ENCODE peak calls at places on chromosomes 5 and 9, in five cellular contexts. U is transverse colon, M is cardiac fibroblast, W is dorsolateral prefrontal cortex, S is fibroblast of pulmonary artery. L is an unnamed sample.
A peak's percentile ranks its signal among the peaks of the same experiment; 100 is the strongest.

GRCh38 chr9:108703414-108703813 is 152.4 kb downstream of the ACTL7B start:
- DNase-seq in M (no peak), U (no peak), S (no peak), W (no peak), L (no peak)

GRCh38 chr5:72122619-72123018 is 15.3 kb downstream of the MAP1B start:
- DNase-seq in M (no peak), W (no peak), U (no peak), S (no peak), L (no peak)

GRCh38 chr5:129460121-129460950 is at the start of gene ADAMTS19:
- DNase-seq in W (peak; percentile 29), M (peak; percentile 52), S (peak; percentile 60), U (peak; percentile 11), L (peak; percentile 19)

GRCh38 chr5:150511641-150512367 is 3.9 kb downstream of the NDST1 start:
- DNase-seq in S (peak; percentile 47), W (peak; percentile 51), U (peak; percentile 93), M (peak; percentile 40), L (no peak)

GRCh38 chr5:175824621-175825020 is 46.8 kb upstream of the CPLX2 start:
- DNase-seq in W (no peak), S (no peak), M (no peak), U (no peak), L (no peak)

GRCh38 chr5:56845277-56845676 is 29.9 kb downstream of the MAP3K1 start:
- DNase-seq in W (no peak), M (no peak), S (no peak), U (no peak), L (no peak)

GRCh38 chr9:136622538-136622948 is 40.2 kb upstream of the EGFL7 start:
- DNase-seq in U (no peak), W (no peak), M (no peak), S (no peak), L (no peak)

GRCh38 chr5:139767960-139768359 is 27.6 kb upstream of the PSD2 start:
- DNase-seq in W (no peak), M (no peak), S (no peak), U (no peak), L (no peak)

GRCh38 chr5:156559955-156560354 is 233.0 kb downstream of the SGCD start:
- DNase-seq in M (no peak), W (no peak), U (no peak), S (no peak), L (no peak)

GRCh38 chr9:12906646-12907045 is 131.8 kb downstream of the LURAP1L start:
- DNase-seq in U (no peak), M (no peak), S (no peak), W (no peak), L (no peak)

GRCh38 chr5:6768590-6769230 is 55.5 kb downstream of the TENT4A start:
- DNase-seq in W (no peak), U (no peak), M (no peak), S (no peak), L (no peak)

GRCh38 chr9:109926321-109926959 is 146.4 kb downstream of the PALM2AKAP2 start:
- DNase-seq in S (no peak), M (no peak), U (peak; percentile 33), W (no peak), L (no peak)
- H3K4me3 ChIP-seq in S (no peak overlapping the region), M (no peak overlapping the region), U (no peak overlapping the region), W (no peak overlapping the region), L (no peak overlapping the region)

GRCh38 chr5:95809414-95809960 is 13.0 kb downstream of the GLRX start:
- DNase-seq in W (no peak), U (peak; percentile 52), M (peak; percentile 63), S (peak; percentile 72), L (peak; percentile 61)
- H3K4me3 ChIP-seq in W (no peak overlapping the region), U (no peak overlapping the region), M (no peak overlapping the region), S (no peak overlapping the region), L (no peak overlapping the region)

GRCh38 chr5:137733922-137734695 is 1.8 kb downstream of the KLHL3 start:
- DNase-seq in U (no peak), S (peak; percentile 40), M (peak; percentile 34), W (no peak), L (no peak)
- H3K4me3 ChIP-seq in U (no peak overlapping the region), S (peak overlapping the region; percentile 64), M (peak overlapping the region; percentile 56), W (peak overlapping the region; percentile 48), L (peak overlapping the region; percentile 56)

GRCh38 chr5:136192015-136192525 is 892 bp downstream of the SMIM32 start:
- DNase-seq in S (peak; percentile 11), M (peak; percentile 31), U (no peak), W (no peak), L (no peak)

GRCh38 chr5:136194611-136195010 is 1.6 kb upstream of the SMIM32 start:
- DNase-seq in U (no peak), W (no peak), S (no peak), M (no peak), L (no peak)

GRCh38 chr5:136191304-136192014 is 1.5 kb downstream of the SMIM32 start:
- DNase-seq in U (peak; percentile 54), W (no peak), M (peak; percentile 43), S (peak; percentile 41), L (no peak)

GRCh38 chr5:136193396-136193935 is 504 bp upstream of the SMIM32 start:
- DNase-seq in M (no peak), U (no peak), W (no peak), S (no peak), L (no peak)

GRCh38 chr5:136192526-136193395 is at the start of gene SMIM32:
- DNase-seq in M (peak; percentile 12), W (no peak), S (peak; percentile 7), U (peak; percentile 66), L (no peak)
- H3K4me3 ChIP-seq in M (peak within 1 kb of the TSS; percentile 32), W (peak within 1 kb of the TSS; percentile 39), S (peak within 1 kb of the TSS; percentile 34), U (peak within 1 kb of the TSS; percentile 52), L (peak within 1 kb of the TSS; percentile 34)

GRCh38 chr5:140833993-140834392 is at the start of gene PCDHA7:
- DNase-seq in W (no peak), M (peak; percentile 46), S (peak; percentile 40), U (no peak), L (no peak)
- H3K4me3 ChIP-seq in W (peak within 1 kb of the TSS; percentile 8), M (no peak within 1 kb of the TSS), S (peak within 1 kb of the TSS; percentile 31), U (no peak within 1 kb of the TSS), L (peak within 1 kb of the TSS; percentile 26)

GRCh38 chr5:115841382-115842088 is at the start of the genes AP3S1 and ATG12:
- DNase-seq in M (peak; percentile 94), W (peak; percentile 93), U (peak; percentile 93), S (peak; percentile 93), L (peak; percentile 75)

GRCh38 chr5:115842952-115843351 is 1.2 kb downstream of the AP3S1 start:
- DNase-seq in S (no peak), M (no peak), U (no peak), W (no peak), L (no peak)

GRCh38 chr5:115844321-115844817 is 2.6 kb downstream of the AP3S1 start:
- DNase-seq in U (no peak), W (no peak), S (no peak), M (no peak), L (no peak)

GRCh38 chr5:115842089-115842881 is 550 bp downstream of the AP3S1 start:
- DNase-seq in S (peak; percentile 63), U (no peak), M (no peak), W (no peak), L (peak; percentile 16)

GRCh38 chr5:115843444-115844130 is 1.9 kb downstream of the AP3S1 start:
- DNase-seq in M (no peak), U (no peak), S (no peak), W (no peak), L (no peak)
- H3K4me3 ChIP-seq in M (no peak overlapping the region), U (no peak overlapping the region), S (peak overlapping the region; percentile 86), W (peak overlapping the region; percentile 91), L (peak overlapping the region; percentile 57)